ENCODE peak calls at places on chromosomes 4 and X, in five cellular contexts. One of them, this sample, is unnamed. For H3K4me1, the result is how much of the 10 kb centered on the place peaks cover.

GRCh38 chr4:57490520-57490919 is 380.3 kb upstream of the IGFBP7 start:
- DNase-seq in left lung: no peak
- DNase-seq in transverse colon: no peak
- DNase-seq in upper lobe of left lung: no peak
- DNase-seq in lower lobe of right lung: no peak
- DNase-seq in this sample: no peak

GRCh38 chr4:82745173-82745842 is 53.3 kb downstream of the SCD5 start:
- DNase-seq in lower lobe of right lung: no peak
- DNase-seq in left lung: no peak
- DNase-seq in upper lobe of left lung: no peak
- DNase-seq in transverse colon: no peak
- DNase-seq in this sample: no peak

GRCh38 chrX:16175329-16175728 is 8.0 kb downstream of the MAGEB17 start:
- DNase-seq in left lung: no peak
- DNase-seq in upper lobe of left lung: no peak
- DNase-seq in lower lobe of right lung: no peak
- DNase-seq in transverse colon: no peak
- DNase-seq in this sample: no peak

GRCh38 chr4:141814499-141814898 is 178.1 kb downstream of the IL15 start:
- DNase-seq in transverse colon: no peak
- DNase-seq in left lung: no peak
- DNase-seq in lower lobe of right lung: no peak
- DNase-seq in upper lobe of left lung: no peak
- DNase-seq in this sample: no peak

GRCh38 chr4:158197194-158197593 is 13.1 kb upstream of the TMEM144 start:
- DNase-seq in lower lobe of right lung: no peak
- DNase-seq in transverse colon: no peak
- DNase-seq in upper lobe of left lung: no peak
- DNase-seq in left lung: no peak
- DNase-seq in this sample: no peak

GRCh38 chr4:77635246-77635645 is 29.6 kb downstream of the CXCL13 start:
- DNase-seq in lower lobe of right lung: no peak
- DNase-seq in transverse colon: no peak
- DNase-seq in upper lobe of left lung: no peak
- DNase-seq in left lung: no peak
- DNase-seq in this sample: no peak

GRCh38 chr4:133062851-133063250 is 86.2 kb upstream of the PCDH10 start:
- DNase-seq in left lung: no peak
- DNase-seq in lower lobe of right lung: no peak
- DNase-seq in transverse colon: no peak
- DNase-seq in upper lobe of left lung: no peak
- DNase-seq in this sample: no peak

GRCh38 chr4:92100980-92101379 is 202.8 kb upstream of the GRID2 start:
- DNase-seq in transverse colon: no peak
- DNase-seq in upper lobe of left lung: no peak
- DNase-seq in lower lobe of right lung: no peak
- DNase-seq in left lung: no peak
- DNase-seq in this sample: no peak

GRCh38 chr4:68693325-68694075 is 23.0 kb upstream of the UGT2B15 start:
- DNase-seq in left lung: no peak
- DNase-seq in upper lobe of left lung: no peak
- DNase-seq in transverse colon: no peak
- DNase-seq in lower lobe of right lung: no peak
- DNase-seq in this sample: no peak

GRCh38 chrX:23736030-23736429 is 7.0 kb downstream of the ACOT9 start:
- DNase-seq in lower lobe of right lung: no peak
- DNase-seq in transverse colon: no peak
- DNase-seq in upper lobe of left lung: no peak
- DNase-seq in left lung: no peak
- DNase-seq in this sample: no peak

GRCh38 chr4:110245567-110245966 is 47.2 kb upstream of the ELOVL6 start:
- DNase-seq in upper lobe of left lung: no peak
- DNase-seq in left lung: no peak
- DNase-seq in lower lobe of right lung: no peak
- DNase-seq in transverse colon: no peak
- DNase-seq in this sample: no peak

GRCh38 chrX:30262763-30263162 is 15.8 kb downstream of the MAGEB1 start:
- DNase-seq in left lung: no peak
- DNase-seq in transverse colon: no peak
- DNase-seq in lower lobe of right lung: no peak
- DNase-seq in upper lobe of left lung: no peak
- DNase-seq in this sample: no peak

GRCh38 chr4:142556048-142556447 is 290.1 kb downstream of the INPP4B start:
- DNase-seq in lower lobe of right lung: no peak
- DNase-seq in transverse colon: peak
- DNase-seq in upper lobe of left lung: no peak
- DNase-seq in left lung: no peak
- DNase-seq in this sample: no peak

DNA sequence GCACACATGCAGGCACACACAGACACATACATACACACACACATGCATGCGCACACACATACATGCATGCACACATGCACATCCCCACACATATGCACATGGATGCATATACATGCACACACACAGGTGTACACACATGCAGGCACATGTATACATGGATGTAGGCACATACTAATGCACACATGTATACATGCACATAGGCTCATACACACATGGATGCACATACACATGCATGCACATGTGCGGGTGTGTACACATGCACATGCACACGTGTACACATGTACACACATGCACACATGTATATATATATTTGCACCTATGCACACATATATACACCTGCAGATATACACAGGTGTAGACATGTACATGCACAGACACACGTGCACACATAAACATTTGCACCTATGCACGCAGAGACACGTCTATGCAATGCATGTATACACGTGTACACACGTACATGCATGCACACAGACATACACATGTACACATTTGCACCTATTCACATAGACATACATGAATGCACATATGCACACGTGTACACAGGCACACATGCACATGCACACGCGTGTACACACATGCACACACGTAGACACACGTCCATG is 4.0 kb downstream of the PLCXD1 start:
- DNase-seq in left lung: no peak
- DNase-seq in upper lobe of left lung: peak
- DNase-seq in lower lobe of right lung: peak
- DNase-seq in transverse colon: no peak
- DNase-seq in this sample: peak
- H3K27ac ChIP-seq in left lung: no peak
- H3K27ac ChIP-seq in upper lobe of left lung: no peak
- H3K27ac ChIP-seq in lower lobe of right lung: no peak
- H3K27ac ChIP-seq in transverse colon: no peak
- H3K27ac ChIP-seq in this sample: no peak

GRCh38 chr4:176186067-176186466 is 9.3 kb downstream of the SPATA4 start:
- DNase-seq in left lung: no peak
- DNase-seq in lower lobe of right lung: no peak
- DNase-seq in upper lobe of left lung: no peak
- DNase-seq in transverse colon: no peak
- DNase-seq in this sample: no peak
- H3K4me1 ChIP-seq in left lung: under half
- H3K4me1 ChIP-seq in lower lobe of right lung: under half
- H3K4me1 ChIP-seq in upper lobe of left lung: under half
- H3K4me1 ChIP-seq in transverse colon: under half
- H3K4me1 ChIP-seq in this sample: under half

DNA sequence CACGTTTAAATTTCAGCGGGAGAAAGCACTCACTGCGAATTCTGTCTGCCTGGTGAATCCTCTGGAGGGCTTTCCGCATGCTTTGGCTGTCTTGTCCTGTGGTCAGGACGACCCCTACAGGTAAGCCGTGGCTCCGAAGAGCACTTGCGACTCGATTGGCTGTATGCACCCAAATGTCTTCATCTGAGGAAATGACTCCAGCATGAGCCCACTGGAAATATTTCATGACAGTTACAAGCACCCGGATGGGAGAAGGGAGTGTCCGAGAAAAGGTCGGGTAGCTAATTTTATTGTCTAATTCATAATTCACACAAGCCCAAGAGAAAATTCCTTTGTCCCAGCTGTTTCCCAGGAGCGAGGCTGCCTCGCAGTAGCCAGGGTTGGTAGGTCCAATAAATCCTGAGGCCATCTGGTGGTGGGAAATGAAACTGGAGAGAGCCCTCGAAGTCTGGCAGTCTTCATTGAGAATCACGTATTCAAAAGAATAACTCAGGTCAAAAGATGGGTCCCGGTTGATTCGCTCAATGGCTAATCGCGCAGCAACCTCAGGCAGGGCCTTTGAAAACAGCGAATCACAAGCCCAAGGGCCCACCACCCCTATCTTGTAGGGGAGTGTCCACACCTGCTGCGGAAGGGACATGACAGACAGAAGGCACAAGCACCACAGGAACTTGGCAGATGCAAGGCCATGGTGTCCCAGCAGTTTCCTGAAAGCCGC is 6.6 kb downstream of the GUCY2F start:
- DNase-seq in left lung: peak
- DNase-seq in upper lobe of left lung: peak
- DNase-seq in lower lobe of right lung: no peak
- DNase-seq in transverse colon: no peak
- DNase-seq in this sample: peak
- H3K4me3 ChIP-seq in left lung: no peak
- H3K4me3 ChIP-seq in upper lobe of left lung: no peak
- H3K4me3 ChIP-seq in lower lobe of right lung: no peak
- H3K4me3 ChIP-seq in transverse colon: no peak
- H3K4me3 ChIP-seq in this sample: no peak

GRCh38 chr4:2482693-2483092 is 13.8 kb downstream of the RNF4 start:
- DNase-seq in lower lobe of right lung: no peak
- DNase-seq in left lung: no peak
- DNase-seq in upper lobe of left lung: no peak
- DNase-seq in transverse colon: no peak
- DNase-seq in this sample: peak

GRCh38 chr4:2483237-2483636 is 14.3 kb downstream of the RNF4 start:
- DNase-seq in lower lobe of right lung: no peak
- DNase-seq in left lung: no peak
- DNase-seq in transverse colon: no peak
- DNase-seq in upper lobe of left lung: no peak
- DNase-seq in this sample: no peak

GRCh38 chr4:2478220-2478619 is 9.3 kb downstream of the RNF4 start:
- DNase-seq in left lung: no peak
- DNase-seq in lower lobe of right lung: no peak
- DNase-seq in upper lobe of left lung: no peak
- DNase-seq in transverse colon: no peak
- DNase-seq in this sample: no peak

GRCh38 chr4:2482192-2482591 is 13.3 kb downstream of the RNF4 start:
- DNase-seq in upper lobe of left lung: no peak
- DNase-seq in lower lobe of right lung: no peak
- DNase-seq in left lung: no peak
- DNase-seq in transverse colon: no peak
- DNase-seq in this sample: peak

GRCh38 chr4:2480649-2481048 is 11.7 kb downstream of the RNF4 start:
- DNase-seq in left lung: no peak
- DNase-seq in upper lobe of left lung: no peak
- DNase-seq in lower lobe of right lung: no peak
- DNase-seq in transverse colon: no peak
- DNase-seq in this sample: no peak
- H3K27ac ChIP-seq in left lung: no peak
- H3K27ac ChIP-seq in upper lobe of left lung: no peak
- H3K27ac ChIP-seq in lower lobe of right lung: no peak
- H3K27ac ChIP-seq in transverse colon: no peak
- H3K27ac ChIP-seq in this sample: no peak

DNA sequence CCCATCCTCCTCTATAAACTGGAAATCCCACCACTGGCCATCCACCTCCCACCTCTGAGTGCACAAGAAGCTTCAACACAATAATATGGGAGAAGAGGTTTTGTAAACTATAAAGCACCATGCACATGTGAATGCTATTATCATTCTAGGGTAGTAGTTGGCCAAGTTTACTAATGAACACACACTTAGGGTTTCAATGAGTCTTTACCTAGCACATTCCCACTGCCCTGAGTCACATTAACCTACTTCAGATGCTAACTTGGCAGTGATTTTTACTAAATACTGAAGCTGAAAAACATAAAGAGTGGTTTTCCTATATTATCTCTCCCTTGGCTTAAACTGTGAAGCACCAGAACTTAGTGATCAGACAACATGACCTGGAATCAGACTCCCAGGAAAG is 93.9 kb downstream of the SH3KBP1 start:
- DNase-seq in upper lobe of left lung: no peak
- DNase-seq in transverse colon: no peak
- DNase-seq in lower lobe of right lung: no peak
- DNase-seq in left lung: no peak
- DNase-seq in this sample: no peak
- H3K4me1 ChIP-seq in upper lobe of left lung: under half
- H3K4me1 ChIP-seq in transverse colon: under half
- H3K4me1 ChIP-seq in lower lobe of right lung: under half
- H3K4me1 ChIP-seq in left lung: under half
- H3K4me1 ChIP-seq in this sample: under half

DNA sequence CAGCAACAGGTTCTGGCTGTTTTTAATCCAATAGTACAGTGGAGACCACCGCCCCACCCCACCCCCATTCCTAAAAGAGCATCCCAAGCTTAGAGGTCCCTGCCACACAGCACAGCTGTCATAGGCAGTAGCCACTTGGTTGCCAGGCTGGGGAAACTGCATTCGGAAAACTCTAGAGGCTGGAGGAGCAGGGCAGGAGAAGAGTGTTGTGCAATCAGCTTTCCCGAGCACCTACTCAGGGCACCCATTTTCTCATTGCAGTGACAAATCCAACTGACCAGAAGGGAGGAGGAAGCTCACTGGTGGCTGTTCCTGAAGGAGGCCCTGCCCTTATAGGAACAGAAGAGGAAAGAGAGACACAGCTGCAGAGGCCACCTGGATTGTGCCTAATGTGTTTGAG is 1.1 kb downstream of the CXCL1 start:
- DNase-seq in lower lobe of right lung: peak
- DNase-seq in upper lobe of left lung: peak
- DNase-seq in left lung: peak
- DNase-seq in transverse colon: peak
- DNase-seq in this sample: no peak
- H3K4me3 ChIP-seq in lower lobe of right lung: peak
- H3K4me3 ChIP-seq in upper lobe of left lung: peak
- H3K4me3 ChIP-seq in left lung: no peak
- H3K4me3 ChIP-seq in transverse colon: peak
- H3K4me3 ChIP-seq in this sample: no peak

DNA sequence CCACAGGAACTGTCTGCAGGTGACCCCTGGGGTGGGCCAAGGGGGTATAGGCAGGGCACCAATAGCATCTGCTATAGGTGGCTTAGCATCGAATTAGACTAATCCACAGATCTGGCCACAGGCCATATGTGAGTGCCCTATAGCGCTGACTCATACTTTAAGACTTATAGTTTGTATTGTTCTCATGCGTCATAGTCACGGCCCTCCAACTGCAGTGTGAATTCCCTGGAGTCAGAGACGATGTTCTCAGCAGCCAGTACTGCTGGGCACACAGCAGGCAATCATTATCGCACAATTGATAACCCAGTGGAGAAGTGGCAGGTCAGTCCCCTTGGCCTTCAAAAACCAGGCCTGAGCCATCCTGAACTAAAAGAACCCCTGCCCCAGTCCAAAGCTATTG is 58.1 kb downstream of the ADGRG2 start:
- DNase-seq in upper lobe of left lung: no peak
- DNase-seq in lower lobe of right lung: no peak
- DNase-seq in left lung: no peak
- DNase-seq in transverse colon: no peak
- DNase-seq in this sample: no peak
- H3K27ac ChIP-seq in upper lobe of left lung: no peak
- H3K27ac ChIP-seq in lower lobe of right lung: no peak
- H3K27ac ChIP-seq in left lung: no peak
- H3K27ac ChIP-seq in transverse colon: no peak
- H3K27ac ChIP-seq in this sample: no peak